ENCODE peak calls at places on chromosomes 12 and 14, in nine cellular contexts. One of them, this sample, is unnamed.

GRCh38 chr12:49352351-49352750 is 5.7 kb downstream of the DNAJC22 start:
- DNase-seq in NCI-H510A: no peak
- DNase-seq in activated CD4-positive, alpha-beta T cell treated with anti-CD3 and anti-CD28 coated beads, Interleukin-2, amount 50 U/mL, for 1 hour: no peak
- DNase-seq in ovary: no peak
- DNase-seq in stimulated activated CD4-positive, alpha-beta T cell treated with anti-CD3 and anti-CD28 coated beads, Interleukin-2, amount 100 ng/mL, for 48 hours: no peak
- DNase-seq in HuH-7.5: no peak
- DNase-seq in tibial artery: no peak
- DNase-seq in CD8-positive, alpha-beta T cell: no peak
- DNase-seq in suprapubic skin: no peak
- DNase-seq in this sample: no peak

GRCh38 chr12:23550753-23551152 is 398.7 kb downstream of the SOX5 start:
- DNase-seq in activated CD4-positive, alpha-beta T cell treated with anti-CD3 and anti-CD28 coated beads, Interleukin-2, amount 50 U/mL, for 1 hour: no peak
- DNase-seq in tibial artery: no peak
- DNase-seq in ovary: no peak
- DNase-seq in HuH-7.5: no peak
- DNase-seq in suprapubic skin: no peak
- DNase-seq in stimulated activated CD4-positive, alpha-beta T cell treated with anti-CD3 and anti-CD28 coated beads, Interleukin-2, amount 100 ng/mL, for 48 hours: no peak
- DNase-seq in CD8-positive, alpha-beta T cell: no peak
- DNase-seq in NCI-H510A: no peak
- DNase-seq in this sample: no peak

GRCh38 chr12:105930612-105931011 is 208.1 kb downstream of the NUAK1 start:
- DNase-seq in tibial artery: no peak
- DNase-seq in suprapubic skin: no peak
- DNase-seq in NCI-H510A: no peak
- DNase-seq in ovary: no peak
- DNase-seq in activated CD4-positive, alpha-beta T cell treated with anti-CD3 and anti-CD28 coated beads, Interleukin-2, amount 50 U/mL, for 1 hour: no peak
- DNase-seq in CD8-positive, alpha-beta T cell: no peak
- DNase-seq in HuH-7.5: no peak
- DNase-seq in stimulated activated CD4-positive, alpha-beta T cell treated with anti-CD3 and anti-CD28 coated beads, Interleukin-2, amount 100 ng/mL, for 48 hours: no peak
- DNase-seq in this sample: no peak

GRCh38 chr12:116502989-116503496 is 56.1 kb upstream of the MAP1LC3B2 start:
- DNase-seq in CD8-positive, alpha-beta T cell: no peak
- DNase-seq in tibial artery: no peak
- DNase-seq in activated CD4-positive, alpha-beta T cell treated with anti-CD3 and anti-CD28 coated beads, Interleukin-2, amount 50 U/mL, for 1 hour: no peak
- DNase-seq in ovary: no peak
- DNase-seq in stimulated activated CD4-positive, alpha-beta T cell treated with anti-CD3 and anti-CD28 coated beads, Interleukin-2, amount 100 ng/mL, for 48 hours: no peak
- DNase-seq in HuH-7.5: peak
- DNase-seq in NCI-H510A: peak
- DNase-seq in suprapubic skin: no peak
- DNase-seq in this sample: no peak

GRCh38 chr12:111975161-111975931 is 37.6 kb downstream of the TMEM116 start:
- DNase-seq in CD8-positive, alpha-beta T cell: no peak
- DNase-seq in suprapubic skin: no peak
- DNase-seq in NCI-H510A: no peak
- DNase-seq in HuH-7.5: no peak
- DNase-seq in tibial artery: no peak
- DNase-seq in stimulated activated CD4-positive, alpha-beta T cell treated with anti-CD3 and anti-CD28 coated beads, Interleukin-2, amount 100 ng/mL, for 48 hours: no peak
- DNase-seq in activated CD4-positive, alpha-beta T cell treated with anti-CD3 and anti-CD28 coated beads, Interleukin-2, amount 50 U/mL, for 1 hour: no peak
- DNase-seq in ovary: no peak
- DNase-seq in this sample: no peak

GRCh38 chr12:54222609-54223008 is 33.8 kb upstream of the SMUG1 start:
- DNase-seq in suprapubic skin: no peak
- DNase-seq in activated CD4-positive, alpha-beta T cell treated with anti-CD3 and anti-CD28 coated beads, Interleukin-2, amount 50 U/mL, for 1 hour: no peak
- DNase-seq in ovary: no peak
- DNase-seq in stimulated activated CD4-positive, alpha-beta T cell treated with anti-CD3 and anti-CD28 coated beads, Interleukin-2, amount 100 ng/mL, for 48 hours: no peak
- DNase-seq in tibial artery: no peak
- DNase-seq in CD8-positive, alpha-beta T cell: no peak
- DNase-seq in HuH-7.5: no peak
- DNase-seq in NCI-H510A: no peak
- DNase-seq in this sample: no peak

GRCh38 chr12:86261142-86261541 is 5.0 kb upstream of the MGAT4C start:
- DNase-seq in suprapubic skin: no peak
- DNase-seq in tibial artery: no peak
- DNase-seq in activated CD4-positive, alpha-beta T cell treated with anti-CD3 and anti-CD28 coated beads, Interleukin-2, amount 50 U/mL, for 1 hour: no peak
- DNase-seq in ovary: no peak
- DNase-seq in stimulated activated CD4-positive, alpha-beta T cell treated with anti-CD3 and anti-CD28 coated beads, Interleukin-2, amount 100 ng/mL, for 48 hours: no peak
- DNase-seq in NCI-H510A: no peak
- DNase-seq in HuH-7.5: no peak
- DNase-seq in CD8-positive, alpha-beta T cell: no peak
- DNase-seq in this sample: no peak

GRCh38 chr14:74858022-74858421 is 17.9 kb downstream of the PROX2 start:
- DNase-seq in ovary: no peak
- DNase-seq in HuH-7.5: no peak
- DNase-seq in suprapubic skin: no peak
- DNase-seq in CD8-positive, alpha-beta T cell: no peak
- DNase-seq in activated CD4-positive, alpha-beta T cell treated with anti-CD3 and anti-CD28 coated beads, Interleukin-2, amount 50 U/mL, for 1 hour: no peak
- DNase-seq in tibial artery: no peak
- DNase-seq in NCI-H510A: no peak
- DNase-seq in stimulated activated CD4-positive, alpha-beta T cell treated with anti-CD3 and anti-CD28 coated beads, Interleukin-2, amount 100 ng/mL, for 48 hours: no peak
- DNase-seq in this sample: no peak

GRCh38 chr14:28756896-28757570 is 9.6 kb upstream of the FOXG1 start:
- DNase-seq in activated CD4-positive, alpha-beta T cell treated with anti-CD3 and anti-CD28 coated beads, Interleukin-2, amount 50 U/mL, for 1 hour: no peak
- DNase-seq in NCI-H510A: no peak
- DNase-seq in HuH-7.5: no peak
- DNase-seq in ovary: no peak
- DNase-seq in suprapubic skin: no peak
- DNase-seq in tibial artery: no peak
- DNase-seq in CD8-positive, alpha-beta T cell: no peak
- DNase-seq in stimulated activated CD4-positive, alpha-beta T cell treated with anti-CD3 and anti-CD28 coated beads, Interleukin-2, amount 100 ng/mL, for 48 hours: no peak
- DNase-seq in this sample: no peak

GRCh38 chr12:70756118-70756517 is 118.9 kb upstream of the PTPRB start:
- DNase-seq in suprapubic skin: no peak
- DNase-seq in stimulated activated CD4-positive, alpha-beta T cell treated with anti-CD3 and anti-CD28 coated beads, Interleukin-2, amount 100 ng/mL, for 48 hours: no peak
- DNase-seq in activated CD4-positive, alpha-beta T cell treated with anti-CD3 and anti-CD28 coated beads, Interleukin-2, amount 50 U/mL, for 1 hour: no peak
- DNase-seq in tibial artery: no peak
- DNase-seq in NCI-H510A: no peak
- DNase-seq in ovary: no peak
- DNase-seq in HuH-7.5: no peak
- DNase-seq in CD8-positive, alpha-beta T cell: no peak
- DNase-seq in this sample: no peak

GRCh38 chr12:15574353-15574752 is 214.8 kb downstream of the EPS8 start:
- DNase-seq in tibial artery: no peak
- DNase-seq in suprapubic skin: no peak
- DNase-seq in CD8-positive, alpha-beta T cell: no peak
- DNase-seq in activated CD4-positive, alpha-beta T cell treated with anti-CD3 and anti-CD28 coated beads, Interleukin-2, amount 50 U/mL, for 1 hour: no peak
- DNase-seq in ovary: no peak
- DNase-seq in NCI-H510A: no peak
- DNase-seq in stimulated activated CD4-positive, alpha-beta T cell treated with anti-CD3 and anti-CD28 coated beads, Interleukin-2, amount 100 ng/mL, for 48 hours: no peak
- DNase-seq in HuH-7.5: no peak
- DNase-seq in this sample: no peak

GRCh38 chr14:40271480-40271879 is 839.2 kb upstream of the FBXO33 start:
- DNase-seq in NCI-H510A: no peak
- DNase-seq in activated CD4-positive, alpha-beta T cell treated with anti-CD3 and anti-CD28 coated beads, Interleukin-2, amount 50 U/mL, for 1 hour: no peak
- DNase-seq in stimulated activated CD4-positive, alpha-beta T cell treated with anti-CD3 and anti-CD28 coated beads, Interleukin-2, amount 100 ng/mL, for 48 hours: no peak
- DNase-seq in CD8-positive, alpha-beta T cell: no peak
- DNase-seq in suprapubic skin: no peak
- DNase-seq in HuH-7.5: no peak
- DNase-seq in ovary: no peak
- DNase-seq in tibial artery: no peak
- DNase-seq in this sample: no peak

GRCh38 chr14:89493406-89493805 is 76.4 kb upstream of the FOXN3 start:
- DNase-seq in stimulated activated CD4-positive, alpha-beta T cell treated with anti-CD3 and anti-CD28 coated beads, Interleukin-2, amount 100 ng/mL, for 48 hours: no peak
- DNase-seq in activated CD4-positive, alpha-beta T cell treated with anti-CD3 and anti-CD28 coated beads, Interleukin-2, amount 50 U/mL, for 1 hour: no peak
- DNase-seq in suprapubic skin: no peak
- DNase-seq in HuH-7.5: no peak
- DNase-seq in CD8-positive, alpha-beta T cell: no peak
- DNase-seq in ovary: no peak
- DNase-seq in tibial artery: no peak
- DNase-seq in NCI-H510A: no peak
- DNase-seq in this sample: no peak

GRCh38 chr12:94145231-94145979 is 3.0 kb upstream of the PLXNC1 start:
- DNase-seq in CD8-positive, alpha-beta T cell: no peak
- DNase-seq in suprapubic skin: no peak
- DNase-seq in HuH-7.5: peak
- DNase-seq in stimulated activated CD4-positive, alpha-beta T cell treated with anti-CD3 and anti-CD28 coated beads, Interleukin-2, amount 100 ng/mL, for 48 hours: no peak
- DNase-seq in activated CD4-positive, alpha-beta T cell treated with anti-CD3 and anti-CD28 coated beads, Interleukin-2, amount 50 U/mL, for 1 hour: no peak
- DNase-seq in tibial artery: no peak
- DNase-seq in NCI-H510A: no peak
- DNase-seq in ovary: peak
- DNase-seq in this sample: no peak

GRCh38 chr12:19211802-19212201 is 82.3 kb downstream of the PLEKHA5 start:
- DNase-seq in HuH-7.5: no peak
- DNase-seq in NCI-H510A: no peak
- DNase-seq in activated CD4-positive, alpha-beta T cell treated with anti-CD3 and anti-CD28 coated beads, Interleukin-2, amount 50 U/mL, for 1 hour: no peak
- DNase-seq in CD8-positive, alpha-beta T cell: no peak
- DNase-seq in stimulated activated CD4-positive, alpha-beta T cell treated with anti-CD3 and anti-CD28 coated beads, Interleukin-2, amount 100 ng/mL, for 48 hours: no peak
- DNase-seq in ovary: no peak
- DNase-seq in suprapubic skin: no peak
- DNase-seq in tibial artery: no peak
- DNase-seq in this sample: no peak

GRCh38 chr14:70707138-70708038 is 65.7 kb downstream of the TTC9 start:
- DNase-seq in suprapubic skin: no peak
- DNase-seq in activated CD4-positive, alpha-beta T cell treated with anti-CD3 and anti-CD28 coated beads, Interleukin-2, amount 50 U/mL, for 1 hour: no peak
- DNase-seq in NCI-H510A: peak
- DNase-seq in tibial artery: no peak
- DNase-seq in CD8-positive, alpha-beta T cell: no peak
- DNase-seq in HuH-7.5: no peak
- DNase-seq in stimulated activated CD4-positive, alpha-beta T cell treated with anti-CD3 and anti-CD28 coated beads, Interleukin-2, amount 100 ng/mL, for 48 hours: no peak
- DNase-seq in ovary: peak
- DNase-seq in this sample: no peak